ENCODE peak calls at places on chromosomes 3 and 15, in four cellular contexts. One of them, this sample, is unnamed.

GRCh38 chr3:48407542-48408099 is 22.3 kb downstream of the PLXNB1 start:
- DNase-seq in mesothelial cell of epicardium: no peak
- DNase-seq in endothelial cell: peak; percentile 2
- DNase-seq in T-helper 1 cell: no peak
- DNase-seq in this sample: no peak

GRCh38 chr3:156772588-156773206 is 53.5 kb upstream of the LEKR1 start:
- DNase-seq in T-helper 1 cell: no peak
- DNase-seq in mesothelial cell of epicardium: no peak
- DNase-seq in endothelial cell: no peak
- DNase-seq in this sample: no peak

GRCh38 chr15:31024330-31024729 is 32.9 kb upstream of the MTMR10 start:
- DNase-seq in mesothelial cell of epicardium: no peak
- DNase-seq in T-helper 1 cell: no peak
- DNase-seq in endothelial cell: peak; percentile 31
- DNase-seq in this sample: no peak

GRCh38 chr3:58521002-58521670 is 15.9 kb downstream of the ACOX2 start:
- DNase-seq in mesothelial cell of epicardium: no peak
- DNase-seq in T-helper 1 cell: no peak
- DNase-seq in endothelial cell: no peak
- DNase-seq in this sample: no peak

GRCh38 chr3:135667061-135667460 is 298.5 kb upstream of the PPP2R3A start:
- DNase-seq in endothelial cell: no peak
- DNase-seq in mesothelial cell of epicardium: no peak
- DNase-seq in T-helper 1 cell: no peak
- DNase-seq in this sample: no peak

GRCh38 chr3:55180936-55181535 is 253.2 kb upstream of the LRTM1 start:
- DNase-seq in mesothelial cell of epicardium: no peak
- DNase-seq in T-helper 1 cell: no peak
- DNase-seq in endothelial cell: peak; percentile 27
- DNase-seq in this sample: no peak

GRCh38 chr15:25228261-25228660 is 210.6 kb downstream of the UBE3A start:
- DNase-seq in mesothelial cell of epicardium: no peak
- DNase-seq in endothelial cell: no peak
- DNase-seq in T-helper 1 cell: no peak
- DNase-seq in this sample: no peak

GRCh38 chr15:60602323-60602722 is 123.4 kb upstream of the ICE2 start:
- DNase-seq in mesothelial cell of epicardium: no peak
- DNase-seq in T-helper 1 cell: no peak
- DNase-seq in endothelial cell: no peak
- DNase-seq in this sample: no peak

GRCh38 chr15:71807125-71807629 is 3.2 kb upstream of the NR2E3 start:
- DNase-seq in mesothelial cell of epicardium: no peak
- DNase-seq in endothelial cell: no peak
- DNase-seq in T-helper 1 cell: no peak
- DNase-seq in this sample: no peak

GRCh38 chr3:194570898-194571297 is 62.3 kb downstream of the TMEM44 start:
- DNase-seq in mesothelial cell of epicardium: no peak
- DNase-seq in endothelial cell: no peak
- DNase-seq in T-helper 1 cell: no peak
- DNase-seq in this sample: no peak

GRCh38 chr15:43383070-43383469 is 12.2 kb downstream of the TUBGCP4 start:
- DNase-seq in endothelial cell: no peak
- DNase-seq in mesothelial cell of epicardium: no peak
- DNase-seq in T-helper 1 cell: no peak
- DNase-seq in this sample: no peak

GRCh38 chr3:71984843-71985594 is 200.1 kb upstream of the PROK2 start:
- DNase-seq in mesothelial cell of epicardium: no peak
- DNase-seq in T-helper 1 cell: no peak
- DNase-seq in endothelial cell: no peak
- DNase-seq in this sample: no peak

GRCh38 chr3:45948409-45948808 is 5.1 kb downstream of the CXCR6 start:
- DNase-seq in T-helper 1 cell: no peak
- DNase-seq in endothelial cell: no peak
- DNase-seq in mesothelial cell of epicardium: no peak
- DNase-seq in this sample: no peak

GRCh38 chr3:114878119-114878839 is 268.8 kb downstream of the ZBTB20 start:
- DNase-seq in T-helper 1 cell: no peak
- DNase-seq in mesothelial cell of epicardium: no peak
- DNase-seq in endothelial cell: no peak
- DNase-seq in this sample: no peak

GRCh38 chr15:34049096-34049495 is 10.1 kb upstream of the AVEN start:
- DNase-seq in T-helper 1 cell: no peak
- DNase-seq in mesothelial cell of epicardium: no peak
- DNase-seq in endothelial cell: no peak
- DNase-seq in this sample: no peak

GRCh38 chr3:13045904-13046568 is 27.2 kb downstream of the IQSEC1 start:
- DNase-seq in endothelial cell: no peak
- DNase-seq in mesothelial cell of epicardium: no peak
- DNase-seq in T-helper 1 cell: no peak
- DNase-seq in this sample: no peak

This sample was measured in CD4-positive, alpha-beta T cell.